ENCODE peak calls at places on chromosomes 11 and 22, in four cellular contexts. W, U, M and A are unnamed samples.

GRCh38 chr11:67055812-67056211 is 835 bp upstream of the RHOD start:
- DNase-seq in U (no peak), M (no peak), W (peak), A (no peak)

GRCh38 chr11:68430801-68431200 is 29.8 kb upstream of the PPP6R3 start:
- DNase-seq in U (no peak), W (no peak), M (no peak), A (no peak)

GRCh38 chr11:119066481-119066880 is 1.1 kb upstream of the VPS11 start:
- DNase-seq in W (no peak), M (no peak), U (peak), A (no peak)

GRCh38 chr11:133064152-133064877 is 468.0 kb downstream of the OPCML start:
- DNase-seq in M (no peak), U (peak), W (no peak), A (no peak)

GRCh38 chr11:47864910-47865309 is 16.8 kb upstream of the NUP160 start:
- DNase-seq in M (no peak), U (no peak), W (no peak), A (no peak)

GRCh38 chr22:19869497-19870152 is 15.0 kb upstream of the GNB1L start:
- DNase-seq in M (no peak), W (no peak), U (no peak), A (no peak)

GRCh38 chr11:59523541-59523940 is 12.2 kb downstream of the OR4D9 start:
- DNase-seq in U (no peak), W (no peak), M (no peak), A (no peak)

GRCh38 chr11:75160328-75160757 is 9.4 kb downstream of the SLCO2B1 start:
- DNase-seq in W (no peak), U (no peak), M (no peak), A (no peak)

GRCh38 chr22:27603823-27604190 is 197.7 kb downstream of the MN1 start:
- DNase-seq in M (no peak), W (no peak), U (no peak), A (no peak)
- TF ChIP-seq CTCF in M (no peak), W (no peak), U (no peak), A (no peak)

GRCh38 chr11:121463689-121464335 is 11.0 kb upstream of the SORL1-AS1 start:
- DNase-seq in M (no peak), W (no peak), U (no peak), A (no peak)

GRCh38 chr11:121467965-121468364 is 15.2 kb upstream of the SORL1-AS1 start:
- DNase-seq in M (peak), U (no peak), W (peak), A (no peak)

GRCh38 chr11:121466063-121466794 is 13.5 kb upstream of the SORL1-AS1 start:
- DNase-seq in M (no peak), W (peak), U (no peak), A (no peak)

GRCh38 chr11:121464352-121464946 is 11.7 kb upstream of the SORL1-AS1 start:
- DNase-seq in M (no peak), U (no peak), W (peak), A (peak)

GRCh38 chr11:121465709-121466062 is 12.9 kb upstream of the SORL1-AS1 start:
- DNase-seq in M (no peak), W (no peak), U (no peak), A (no peak)
- TF ChIP-seq CTCF in M (no peak), W (no peak), U (no peak), A (no peak)

DNA sequence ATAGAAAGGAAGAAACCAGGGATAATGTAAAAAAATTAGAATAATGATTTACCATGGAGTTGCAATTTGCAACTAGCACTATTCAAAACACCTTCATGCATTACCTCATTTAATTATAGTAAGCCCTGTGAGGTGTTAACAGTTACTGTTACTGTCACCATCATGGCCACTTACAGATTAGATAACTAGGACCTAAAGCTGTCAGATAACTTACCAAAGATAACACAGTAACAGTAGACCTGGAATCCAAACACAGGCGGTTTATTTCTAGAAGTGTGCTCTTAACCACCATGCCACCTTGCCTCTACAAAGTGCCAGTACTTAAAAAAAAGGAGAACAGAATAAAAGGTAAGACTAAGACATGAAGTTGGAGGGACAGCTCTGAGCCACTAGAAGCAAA is 11.1 kb upstream of the LARGE1 start:
- DNase-seq in U (no peak), W (no peak), M (no peak), A (no peak)
- TF ChIP-seq CTCF in U (no peak), W (no peak), M (no peak), A (no peak)

GRCh38 chr11:43462359-43462758 is 103.6 kb downstream of the TTC17 start:
- DNase-seq in M (no peak), U (no peak), W (no peak), A (no peak)
- TF ChIP-seq CTCF in M (no peak), U (no peak), W (no peak), A (no peak)